ENCODE peak calls at places on chromosomes 5 and 9, in ten cellular contexts. S is A549, B is Caco-2, R is foreskin fibroblast, Z is heart left ventricle, O is cardiac fibroblast, W is hepatocyte, J is ovary, A is HFF-Myc, V is RWPE2. K is an unnamed sample.

GRCh38 chr5:127785098-127785927 is 82.1 kb downstream of the CCDC192 start:
- DNase-seq in S (peak; percentile 7), B (peak; percentile 37), R (peak; percentile 74), Z (no peak), O (peak; percentile 68), W (peak; percentile 7), J (no peak), A (peak; percentile 68), V (no peak), K (no peak)

GRCh38 chr5:159660401-159660800 is 255.9 kb upstream of the ADRA1B start:
- DNase-seq in S (peak; percentile 31), B (no peak), R (peak; percentile 3), Z (no peak), O (no peak), W (peak; percentile 33), J (no peak), A (no peak), V (no peak), K (no peak)

GRCh38 chr9:138099803-138100598 is 222.4 kb downstream of the CACNA1B start:
- DNase-seq in S (no peak), B (no peak), R (no peak), Z (peak; percentile 26), O (no peak), W (no peak), J (no peak), A (no peak), V (no peak), K (no peak)

GRCh38 chr5:72224946-72225427 is 95.1 kb downstream of the MRPS27 start:
- DNase-seq in S (no peak), B (no peak), R (no peak), Z (no peak), O (peak; percentile 56), W (no peak), J (no peak), A (no peak), V (no peak), K (no peak)

GRCh38 chr5:78530342-78531096 is 118.1 kb downstream of the LHFPL2 start:
- DNase-seq in S (peak; percentile 75), B (no peak), R (peak; percentile 55), Z (no peak), O (peak; percentile 89), W (peak; percentile 64), J (no peak), A (no peak), V (no peak), K (no peak)

GRCh38 chr5:17691781-17692180 is 57.5 kb downstream of the TAF11L14 start:
- DNase-seq in S (no peak), B (no peak), R (no peak), Z (no peak), O (no peak), W (no peak), J (no peak), A (no peak), V (no peak), K (no peak)

GRCh38 chr5:72509401-72509800 is 2.2 kb upstream of the ZNF366 start:
- DNase-seq in S (no peak), B (no peak), R (no peak), Z (peak; percentile 88), O (no peak), W (no peak), J (no peak), A (no peak), V (no peak), K (no peak)

GRCh38 chr9:76528056-76528455 is 69.1 kb downstream of the GCNT1 start:
- DNase-seq in S (no peak), B (no peak), R (peak; percentile 77), Z (no peak), O (no peak), W (no peak), J (no peak), A (peak; percentile 71), V (no peak), K (no peak)

GRCh38 chr5:157241483-157241882 is 24.4 kb upstream of the CYFIP2 start:
- DNase-seq in S (no peak), B (no peak), R (no peak), Z (no peak), O (no peak), W (no peak), J (no peak), A (no peak), V (no peak), K (no peak)

GRCh38 chr5:53963958-53964357 is 346.4 kb downstream of the ARL15 start:
- DNase-seq in S (peak; percentile 10), B (no peak), R (no peak), Z (no peak), O (no peak), W (no peak), J (no peak), A (no peak), V (no peak), K (no peak)

GRCh38 chr5:322942-323879 is 1.7 kb downstream of the AHRR start:
- DNase-seq in S (no peak), B (no peak), R (peak; percentile 40), Z (no peak), O (no peak), W (no peak), J (no peak), A (no peak), V (peak; percentile 75), K (no peak)

GRCh38 chr5:322281-322941 is 897 bp downstream of the AHRR start:
- DNase-seq in S (no peak), B (no peak), R (peak; percentile 68), Z (no peak), O (peak; percentile 36), W (no peak), J (no peak), A (no peak), V (no peak), K (no peak)

GRCh38 chr5:320524-321232 is 836 bp upstream of the AHRR start:
- DNase-seq in S (no peak), B (no peak), R (no peak), Z (no peak), O (no peak), W (no peak), J (peak; percentile 12), A (no peak), V (peak; percentile 70), K (no peak)

GRCh38 chr5:321233-321725 is at the start of gene AHRR:
- DNase-seq in S (peak; percentile 57), B (peak; percentile 89), R (peak; percentile 74), Z (peak; percentile 55), O (peak; percentile 72), W (peak; percentile 86), J (peak; percentile 42), A (no peak), V (peak; percentile 73), K (no peak)

GRCh38 chr5:321726-322251 is 275 bp downstream of the AHRR start:
- DNase-seq in S (no peak), B (no peak), R (no peak), Z (no peak), O (no peak), W (no peak), J (peak; percentile 9), A (no peak), V (peak; percentile 68), K (no peak)
- H3K4me3 ChIP-seq in S (peak overlapping the region; percentile 53), B (peak overlapping the region; percentile 26), R (peak overlapping the region; percentile 82), Z (peak overlapping the region; percentile 55), O (peak overlapping the region; percentile 58), W (no peak overlapping the region), J (peak overlapping the region; percentile 17), A (peak overlapping the region; percentile 71), V (peak overlapping the region; percentile 44), K (peak overlapping the region; percentile 71)

DNA sequence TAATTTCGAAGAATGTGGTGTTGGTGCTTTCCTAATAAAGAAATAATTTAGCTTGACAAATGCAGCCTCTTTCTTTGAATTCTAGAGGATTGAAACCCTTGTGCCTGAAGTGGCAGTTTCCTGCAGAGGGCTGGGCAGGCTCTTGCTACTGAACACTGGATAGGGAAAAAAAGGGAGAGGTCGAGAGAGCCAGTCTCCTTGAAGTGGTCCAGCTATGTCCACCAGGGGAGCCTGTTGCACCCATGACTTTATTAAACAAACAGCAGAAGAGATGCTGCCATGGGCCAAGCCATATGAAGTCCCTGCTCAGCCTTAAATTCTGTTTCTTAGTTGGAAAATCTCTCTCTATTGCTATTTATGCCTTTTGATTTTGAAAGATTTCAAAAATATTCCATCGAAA is 178.4 kb downstream of the SMARCA2 start:
- DNase-seq in S (no peak), B (no peak), R (no peak), Z (no peak), O (no peak), W (no peak), J (no peak), A (no peak), V (no peak), K (no peak)
- TF ChIP-seq CTCF in S (no peak), B (no peak), R (no peak), Z (no peak), O (no peak), W (no peak), J (no peak), A (no peak), V (no peak), K (no peak)

DNA sequence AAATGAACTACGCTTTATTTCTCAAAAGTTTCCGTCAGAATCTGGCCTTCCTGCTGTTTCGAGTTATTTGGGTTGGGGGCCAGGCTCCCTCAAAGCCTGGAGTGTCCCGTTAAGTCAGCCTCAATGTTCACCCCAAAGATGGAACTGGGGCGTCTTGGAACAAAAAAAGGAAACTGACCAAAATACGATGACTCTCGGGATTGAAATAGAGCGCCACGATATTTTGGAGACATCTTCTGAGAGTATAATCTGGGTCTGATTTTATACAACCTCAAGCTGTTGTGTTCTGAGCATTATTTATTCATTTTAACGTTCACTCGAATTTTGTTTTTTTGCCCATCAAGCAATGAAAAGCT is 28.1 kb downstream of the TLX3 start:
- DNase-seq in S (no peak), B (no peak), R (no peak), Z (no peak), O (no peak), W (no peak), J (no peak), A (no peak), V (no peak), K (no peak)
- H3K4me3 ChIP-seq in S (peak overlapping the region; percentile 49), B (no peak overlapping the region), R (peak overlapping the region; percentile 63), Z (peak overlapping the region; percentile 28), O (peak overlapping the region; percentile 48), W (no peak overlapping the region), J (no peak overlapping the region), A (peak overlapping the region; percentile 33), V (peak overlapping the region; percentile 40), K (peak overlapping the region; percentile 20)

GRCh38 chr5:86968311-86968753 is 299.4 kb upstream of the RASA1 start:
- DNase-seq in S (peak; percentile 46), B (no peak), R (peak; percentile 15), Z (peak; percentile 61), O (peak; percentile 79), W (peak; percentile 51), J (no peak), A (no peak), V (no peak), K (peak; percentile 35)

GRCh38 chr5:86974910-86975309 is 292.8 kb upstream of the RASA1 start:
- DNase-seq in S (no peak), B (no peak), R (no peak), Z (no peak), O (peak; percentile 26), W (no peak), J (no peak), A (peak; percentile 26), V (no peak), K (no peak)

DNA sequence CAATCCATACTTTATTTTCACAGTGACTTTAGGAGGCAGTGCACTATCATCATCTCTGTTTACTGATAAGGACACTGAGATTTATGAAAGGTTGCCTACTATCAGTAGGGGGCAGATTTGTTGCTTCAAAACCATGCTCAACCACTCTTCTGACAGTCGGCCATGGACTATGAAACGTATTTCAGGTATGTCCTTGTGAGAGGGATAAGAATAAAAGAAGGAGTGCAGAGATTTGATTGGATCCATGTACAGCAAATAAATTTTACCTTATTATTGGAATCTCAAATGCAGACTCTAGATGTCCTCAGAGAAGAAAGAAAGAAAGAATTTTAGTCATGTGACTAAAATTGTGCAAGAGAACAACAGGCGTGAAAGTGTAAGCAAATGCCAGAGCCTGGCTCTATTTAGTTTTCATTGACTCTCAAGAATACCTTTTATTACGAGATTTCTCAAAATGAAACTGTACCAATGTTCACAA is 296.6 kb upstream of the RASA1 start:
- DNase-seq in S (peak; percentile 31), B (peak; percentile 9), R (peak; percentile 7), Z (no peak), O (peak; percentile 54), W (no peak), J (no peak), A (no peak), V (no peak), K (no peak)
- TF ChIP-seq CTCF in S (no peak), B (no peak), R (peak; percentile 14), Z (no peak), O (peak; percentile 22), W (peak; percentile 26), J (no peak), A (no peak), V (peak; percentile 70), K (no peak)